ENCODE peak calls at places on chromosomes 4 and X, in five cellular contexts. One of them, this sample, is unnamed.

GRCh38 chr4:20544645-20545044 is 155.6 kb upstream of the PACRGL start:
- DNase-seq in SK-N-SH: peak
- DNase-seq in HCT116: peak
- DNase-seq in H1: no peak
- DNase-seq in HepG2: peak
- DNase-seq in this sample: no peak

GRCh38 chr4:47084111-47084510 is 52.7 kb downstream of the GABRB1 start:
- DNase-seq in HepG2: no peak
- DNase-seq in HCT116: no peak
- DNase-seq in SK-N-SH: no peak
- DNase-seq in H1: no peak
- DNase-seq in this sample: no peak

GRCh38 chr4:74608151-74608949 is 163.4 kb downstream of the AREG start:
- DNase-seq in SK-N-SH: no peak
- DNase-seq in HepG2: no peak
- DNase-seq in HCT116: no peak
- DNase-seq in H1: no peak
- DNase-seq in this sample: no peak

GRCh38 chr4:16315451-16315850 is 89.2 kb upstream of the TAPT1 start:
- DNase-seq in H1: no peak
- DNase-seq in HepG2: no peak
- DNase-seq in SK-N-SH: no peak
- DNase-seq in HCT116: no peak
- DNase-seq in this sample: no peak

GRCh38 chr4:53617101-53617680 is 25.9 kb upstream of the LNX1 start:
- DNase-seq in H1: no peak
- DNase-seq in SK-N-SH: no peak
- DNase-seq in HepG2: no peak
- DNase-seq in HCT116: no peak
- DNase-seq in this sample: no peak

GRCh38 chr4:163493643-163494359 is 689 bp upstream of the TMA16 start:
- DNase-seq in HCT116: no peak
- DNase-seq in H1: no peak
- DNase-seq in SK-N-SH: no peak
- DNase-seq in HepG2: no peak
- DNase-seq in this sample: peak

GRCh38 chr4:26873391-26874026 is 12.9 kb downstream of the STIM2 start:
- DNase-seq in HepG2: no peak
- DNase-seq in H1: no peak
- DNase-seq in SK-N-SH: no peak
- DNase-seq in HCT116: no peak
- DNase-seq in this sample: no peak

GRCh38 chr4:184487503-184487902 is 13.2 kb upstream of the IRF2 start:
- DNase-seq in HepG2: no peak
- DNase-seq in SK-N-SH: no peak
- DNase-seq in HCT116: no peak
- DNase-seq in H1: no peak
- DNase-seq in this sample: peak

GRCh38 chr4:185209031-185209851 is at the start of gene SNX25:
- DNase-seq in HCT116: peak
- DNase-seq in SK-N-SH: peak
- DNase-seq in H1: peak
- DNase-seq in HepG2: peak
- DNase-seq in this sample: peak

GRCh38 chr4:16029329-16029728 is 54.5 kb downstream of the PROM1 start:
- DNase-seq in HCT116: no peak
- DNase-seq in HepG2: peak
- DNase-seq in H1: no peak
- DNase-seq in SK-N-SH: no peak
- DNase-seq in this sample: peak

GRCh38 chrX:10089378-10089795 is 67.4 kb upstream of the CLCN4 start:
- DNase-seq in SK-N-SH: no peak
- DNase-seq in HCT116: no peak
- DNase-seq in HepG2: no peak
- DNase-seq in H1: no peak
- DNase-seq in this sample: peak

GRCh38 chrX:153845842-153846241 is 15.5 kb upstream of the PDZD4 start:
- DNase-seq in HepG2: no peak
- DNase-seq in SK-N-SH: no peak
- DNase-seq in HCT116: no peak
- DNase-seq in H1: no peak
- DNase-seq in this sample: no peak

GRCh38 chrX:100984818-100985217 is 15.3 kb downstream of the ARL13A start:
- DNase-seq in SK-N-SH: no peak
- DNase-seq in HepG2: no peak
- DNase-seq in H1: no peak
- DNase-seq in HCT116: no peak
- DNase-seq in this sample: no peak

GRCh38 chr4:54061873-54062272 is 2.5 kb downstream of the CHIC2 start:
- DNase-seq in H1: no peak
- DNase-seq in HCT116: no peak
- DNase-seq in HepG2: no peak
- DNase-seq in SK-N-SH: no peak
- DNase-seq in this sample: no peak

GRCh38 chrX:2828404-2829065 is at the start of gene GYG2:
- DNase-seq in HCT116: no peak
- DNase-seq in H1: peak
- DNase-seq in HepG2: peak
- DNase-seq in SK-N-SH: peak
- DNase-seq in this sample: no peak

GRCh38 chrX:109533005-109533404 is 3.6 kb upstream of the NXT2 start:
- DNase-seq in H1: no peak
- DNase-seq in HepG2: no peak
- DNase-seq in HCT116: no peak
- DNase-seq in SK-N-SH: no peak
- DNase-seq in this sample: no peak

GRCh38 chr4:85475631-85476233 is 782 bp downstream of the ARHGAP24 start:
- DNase-seq in SK-N-SH: no peak
- DNase-seq in HepG2: no peak
- DNase-seq in H1: peak
- DNase-seq in HCT116: no peak
- DNase-seq in this sample: no peak

GRCh38 chr4:111066447-111066846 is 443.6 kb upstream of the PITX2 start:
- DNase-seq in SK-N-SH: no peak
- DNase-seq in HCT116: no peak
- DNase-seq in HepG2: no peak
- DNase-seq in H1: no peak
- DNase-seq in this sample: no peak

GRCh38 chrX:49291615-49292337 is 11.7 kb upstream of the GAGE10 start:
- DNase-seq in SK-N-SH: peak
- DNase-seq in HCT116: peak
- DNase-seq in H1: peak
- DNase-seq in HepG2: peak
- DNase-seq in this sample: peak

GRCh38 chr4:56909083-56909981 is 1.6 kb downstream of the REST start:
- DNase-seq in HCT116: no peak
- DNase-seq in SK-N-SH: peak
- DNase-seq in H1: peak
- DNase-seq in HepG2: peak
- DNase-seq in this sample: peak

GRCh38 chr4:13559414-13559813 is 15.1 kb upstream of the NKX3-2 start:
- DNase-seq in H1: no peak
- DNase-seq in HCT116: no peak
- DNase-seq in HepG2: no peak
- DNase-seq in SK-N-SH: no peak
- DNase-seq in this sample: peak
- TF ChIP-seq JUND in H1: no peak
- TF ChIP-seq JUND in HCT116: no peak
- TF ChIP-seq JUND in HepG2: no peak
- TF ChIP-seq JUND in SK-N-SH: no peak
- TF ChIP-seq JUND in this sample: no peak

GRCh38 chr4:6925357-6925836 is 15.8 kb downstream of the TBC1D14 start:
- DNase-seq in SK-N-SH: no peak
- DNase-seq in H1: no peak
- DNase-seq in HepG2: no peak
- DNase-seq in HCT116: no peak
- DNase-seq in this sample: no peak
- TF ChIP-seq JUND in SK-N-SH: no peak
- TF ChIP-seq JUND in H1: no peak
- TF ChIP-seq JUND in HepG2: no peak
- TF ChIP-seq JUND in HCT116: no peak
- TF ChIP-seq JUND in this sample: no peak

DNA sequence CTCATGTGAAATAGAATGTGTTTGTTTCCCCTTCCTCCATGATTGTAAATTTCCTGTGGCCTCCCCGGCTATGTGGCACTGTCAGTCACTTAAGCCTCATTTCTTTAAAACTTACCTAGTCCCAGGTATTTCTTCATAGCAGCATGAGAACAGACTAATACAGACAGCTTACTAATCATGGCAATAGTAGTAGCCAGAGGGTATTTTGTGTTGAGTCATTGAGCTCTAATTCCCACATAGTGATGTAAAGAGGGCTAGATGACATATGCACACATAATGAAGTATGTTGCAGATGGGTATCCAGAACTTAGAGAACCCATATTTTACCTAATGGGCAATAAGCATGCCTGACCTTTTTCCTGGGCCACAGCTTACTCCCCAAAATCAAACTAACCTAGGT is 1197.2 kb downstream of the PCDH7 start:
- DNase-seq in HCT116: no peak
- DNase-seq in HepG2: no peak
- DNase-seq in H1: no peak
- DNase-seq in SK-N-SH: no peak
- DNase-seq in this sample: no peak
- TF ChIP-seq JUND in HCT116: no peak
- TF ChIP-seq JUND in HepG2: no peak
- TF ChIP-seq JUND in H1: no peak
- TF ChIP-seq JUND in SK-N-SH: no peak
- TF ChIP-seq JUND in this sample: no peak

GRCh38 chr4:158002203-158002602 is 170.6 kb downstream of the GASK1B start:
- DNase-seq in H1: no peak
- DNase-seq in SK-N-SH: no peak
- DNase-seq in HepG2: no peak
- DNase-seq in HCT116: no peak
- DNase-seq in this sample: no peak
- TF ChIP-seq JUND in H1: no peak
- TF ChIP-seq JUND in SK-N-SH: no peak
- TF ChIP-seq JUND in HepG2: no peak
- TF ChIP-seq JUND in HCT116: no peak
- TF ChIP-seq JUND in this sample: no peak

DNA sequence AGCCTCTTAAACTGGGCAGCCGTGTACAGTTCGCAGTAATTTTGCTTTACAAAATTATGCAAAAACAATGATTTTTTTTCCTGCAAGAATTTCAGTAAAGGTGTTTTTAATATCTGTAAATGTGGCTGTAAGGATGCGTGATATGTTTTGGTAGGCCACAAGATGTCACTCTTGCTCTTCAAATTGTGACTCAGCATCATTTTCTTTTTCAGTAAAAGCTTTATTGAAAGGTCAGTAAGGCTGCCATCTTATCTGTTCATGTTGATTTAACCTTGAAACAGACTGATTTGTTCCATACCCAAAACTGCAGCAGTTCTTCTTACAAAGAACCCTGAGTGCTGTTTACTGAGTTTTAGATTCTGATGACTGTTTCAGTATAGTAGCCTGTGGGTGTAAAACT is 39.9 kb downstream of the TXLNG start:
- DNase-seq in HCT116: no peak
- DNase-seq in H1: no peak
- DNase-seq in HepG2: peak
- DNase-seq in SK-N-SH: peak
- DNase-seq in this sample: peak
- TF ChIP-seq JUND in HCT116: no peak
- TF ChIP-seq JUND in H1: no peak
- TF ChIP-seq JUND in HepG2: no peak
- TF ChIP-seq JUND in SK-N-SH: no peak
- TF ChIP-seq JUND in this sample: no peak

GRCh38 chrX:46376246-46376885 is 168.9 kb downstream of the ZNF674 start:
- DNase-seq in SK-N-SH: no peak
- DNase-seq in HCT116: peak
- DNase-seq in H1: no peak
- DNase-seq in HepG2: peak
- DNase-seq in this sample: peak
- TF ChIP-seq JUND in SK-N-SH: no peak
- TF ChIP-seq JUND in HCT116: no peak
- TF ChIP-seq JUND in H1: no peak
- TF ChIP-seq JUND in HepG2: no peak
- TF ChIP-seq JUND in this sample: no peak

DNA sequence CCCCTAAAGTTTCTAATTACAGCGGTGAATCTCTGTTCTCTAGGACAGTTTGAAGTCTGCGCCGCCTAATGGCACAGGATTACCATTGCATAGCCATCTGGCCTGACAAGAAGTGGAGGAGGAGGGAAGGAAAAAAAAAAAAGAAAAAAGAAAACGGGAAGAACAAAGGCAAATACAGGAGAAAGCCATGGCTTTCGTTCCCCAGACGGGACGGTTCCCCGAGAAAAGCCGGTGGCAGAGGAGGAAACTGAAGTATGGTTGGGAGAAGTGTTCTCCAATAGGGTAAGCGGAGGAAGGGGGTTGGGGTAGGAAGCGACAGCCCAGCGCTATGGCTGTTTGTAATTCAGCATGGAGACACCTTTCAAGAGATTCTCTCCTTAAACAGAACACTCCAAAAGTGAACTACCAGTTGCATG is 80.8 kb downstream of the HMGN5 start:
- DNase-seq in HCT116: no peak
- DNase-seq in H1: peak
- DNase-seq in SK-N-SH: peak
- DNase-seq in HepG2: peak
- DNase-seq in this sample: no peak
- TF ChIP-seq JUND in HCT116: no peak
- TF ChIP-seq JUND in H1: no peak
- TF ChIP-seq JUND in SK-N-SH: no peak
- TF ChIP-seq JUND in HepG2: no peak
- TF ChIP-seq JUND in this sample: no peak

GRCh38 chrX:40012039-40012799 is 85.5 kb downstream of the BCOR start:
- DNase-seq in H1: peak
- DNase-seq in HepG2: peak
- DNase-seq in SK-N-SH: no peak
- DNase-seq in HCT116: no peak
- DNase-seq in this sample: peak
- TF ChIP-seq JUND in H1: no peak
- TF ChIP-seq JUND in HepG2: no peak
- TF ChIP-seq JUND in SK-N-SH: no peak
- TF ChIP-seq JUND in HCT116: no peak
- TF ChIP-seq JUND in this sample: no peak

DNA sequence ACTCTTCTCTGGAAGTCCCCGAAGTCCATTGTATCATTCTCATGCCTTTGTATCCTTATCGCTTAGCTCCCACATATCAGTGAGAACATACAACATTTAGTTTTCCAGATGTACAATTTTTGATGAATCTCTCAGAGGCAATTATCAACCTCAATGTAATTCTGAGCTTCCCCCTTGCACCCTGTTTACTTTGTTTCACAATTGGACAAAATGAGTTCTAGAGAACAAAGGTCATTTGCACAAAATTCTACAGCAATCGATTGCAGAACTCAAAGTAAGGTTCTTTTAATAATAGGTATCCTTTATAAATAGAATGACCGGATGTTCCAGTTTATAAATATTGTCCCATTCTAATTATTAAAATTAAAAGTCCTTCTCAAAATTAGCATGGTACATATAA is 79.3 kb downstream of the SLC16A2 start:
- DNase-seq in HCT116: no peak
- DNase-seq in SK-N-SH: no peak
- DNase-seq in H1: no peak
- DNase-seq in HepG2: no peak
- DNase-seq in this sample: no peak
- TF ChIP-seq JUND in HCT116: no peak
- TF ChIP-seq JUND in SK-N-SH: no peak
- TF ChIP-seq JUND in H1: no peak
- TF ChIP-seq JUND in HepG2: no peak
- TF ChIP-seq JUND in this sample: no peak

This sample was measured in T47D.